ENCODE peak calls at places on chromosomes 6 and 20, in seven cellular contexts. M is astrocyte, D is fibroblast of lung, A is neuronal stem cell, V is H1, I is neural progenitor cell, S is HCT116. G is an unnamed sample.

GRCh38 chr20:31494131-31494530 is 19.0 kb downstream of the REM1 start:
- DNase-seq in M (no peak), D (peak; percentile 31), V (peak; percentile 67), S (peak; percentile 77), I (peak; percentile 25), A (no peak), G (peak; percentile 72)

GRCh38 chr20:10672579-10673127 is 1.1 kb downstream of the JAG1 start:
- DNase-seq in M (peak; percentile 59), A (no peak), I (peak; percentile 58), V (peak; percentile 68), D (peak; percentile 71), S (no peak), G (peak; percentile 58)

GRCh38 chr6:113414511-113414910 is 442.6 kb upstream of the MARCKS start:
- DNase-seq in S (peak; percentile 57), M (peak; percentile 73), I (no peak), V (no peak), A (no peak), D (peak; percentile 82), G (peak; percentile 82)

GRCh38 chr20:1119128-1119505 is 715 bp downstream of the PSMF1 start:
- DNase-seq in V (no peak), D (no peak), I (no peak), A (no peak), M (no peak), S (no peak), G (peak; percentile 21)

GRCh38 chr6:34866509-34866908 is 21.3 kb downstream of the TAF11 start:
- DNase-seq in M (no peak), A (no peak), V (no peak), S (no peak), I (no peak), D (no peak), G (no peak)

GRCh38 chr6:163516908-163517307 is 102.4 kb downstream of the QKI start:
- DNase-seq in S (no peak), V (no peak), M (no peak), D (no peak), I (no peak), A (no peak), G (no peak)

GRCh38 chr6:16471222-16471784 is 232.9 kb downstream of the GMPR start:
- DNase-seq in V (no peak), I (no peak), M (peak; percentile 36), S (no peak), D (peak; percentile 43), A (no peak), G (no peak)

GRCh38 chr6:63844287-63844686 is 208.7 kb downstream of the PHF3 start:
- DNase-seq in D (peak; percentile 84), V (no peak), S (no peak), M (peak; percentile 83), A (no peak), I (no peak), G (no peak)

GRCh38 chr6:11921017-11921438 is 91.1 kb upstream of the HIVEP1 start:
- DNase-seq in I (peak; percentile 29), M (peak; percentile 93), A (no peak), S (peak; percentile 8), D (peak; percentile 95), V (no peak), G (peak; percentile 90)

GRCh38 chr6:11276228-11276627 is 43.8 kb upstream of the NEDD9 start:
- DNase-seq in I (no peak), S (no peak), V (no peak), D (no peak), M (no peak), A (no peak), G (no peak)

DNA sequence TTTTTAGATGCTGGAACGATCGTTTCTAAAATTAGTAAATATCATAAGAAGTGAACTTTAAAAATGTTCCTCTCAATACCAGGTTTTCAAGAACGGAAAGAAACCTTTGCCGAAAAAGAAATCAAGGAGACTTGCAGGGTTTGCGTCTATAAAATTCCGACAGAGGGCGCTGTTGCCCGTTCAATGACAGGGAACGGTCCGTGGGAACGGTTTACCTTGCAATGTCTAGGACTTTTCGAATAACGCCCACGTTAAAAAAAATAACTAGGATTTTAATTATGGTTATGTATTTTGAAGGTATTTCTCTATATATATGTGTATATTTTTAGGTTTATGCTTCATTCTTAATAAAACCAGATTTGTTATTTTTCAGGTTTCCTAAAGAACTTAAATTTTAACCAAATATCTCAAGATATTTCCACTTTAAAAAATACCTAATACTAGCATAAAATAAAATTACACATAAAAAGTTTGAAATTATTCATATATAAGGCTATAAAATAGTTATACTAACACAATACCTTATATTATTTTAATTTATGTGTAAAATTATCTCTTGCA is 2.5 kb upstream of the TFAP2B start:
- DNase-seq in D (peak; percentile 36), V (peak; percentile 84), A (peak; percentile 86), M (peak; percentile 23), S (peak; percentile 34), I (peak; percentile 87), G (peak; percentile 91)
- H2AFZ ChIP-seq in D (no peak overlapping the region), V (peak overlapping the region; percentile 34), A (peak overlapping the region; percentile 75), M (peak overlapping the region; percentile 72), S (no peak overlapping the region), I (no peak overlapping the region), G (peak overlapping the region; percentile 100)

GRCh38 chr20:20318318-20319161 is 49.4 kb upstream of the INSM1 start:
- DNase-seq in V (no peak), A (no peak), D (no peak), M (no peak), S (no peak), I (no peak), G (no peak)
- H2AFZ ChIP-seq in V (no peak overlapping the region), A (no peak overlapping the region), D (no peak overlapping the region), M (no peak overlapping the region), S (no peak overlapping the region), I (peak overlapping the region; percentile 26), G (no peak overlapping the region)

DNA sequence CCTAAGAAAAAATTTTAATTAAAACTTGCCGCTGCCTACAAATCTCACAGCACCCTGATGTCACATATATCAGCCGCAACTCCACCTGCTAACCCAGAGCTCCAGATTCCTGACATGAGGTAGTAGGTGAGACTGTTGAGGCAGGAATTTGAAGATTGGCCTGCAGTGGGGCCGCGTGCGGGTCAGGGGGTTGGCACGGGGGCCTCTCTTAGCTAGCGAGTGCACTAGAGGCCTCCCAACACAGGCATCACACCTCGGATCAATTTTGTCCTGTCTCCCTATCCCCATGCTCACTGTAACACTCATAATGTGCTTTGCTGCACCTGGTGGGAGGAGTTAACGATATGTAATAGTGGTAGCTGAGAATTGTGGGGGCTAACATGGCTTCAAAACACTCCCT is 349.8 kb downstream of the CDC5L start:
- DNase-seq in D (no peak), V (no peak), A (no peak), I (no peak), S (no peak), M (no peak), G (no peak)
- H2AFZ ChIP-seq in D (no peak overlapping the region), V (peak overlapping the region; percentile 5), A (no peak overlapping the region), I (peak overlapping the region; percentile 93), S (no peak overlapping the region), M (no peak overlapping the region), G (no peak overlapping the region)

DNA sequence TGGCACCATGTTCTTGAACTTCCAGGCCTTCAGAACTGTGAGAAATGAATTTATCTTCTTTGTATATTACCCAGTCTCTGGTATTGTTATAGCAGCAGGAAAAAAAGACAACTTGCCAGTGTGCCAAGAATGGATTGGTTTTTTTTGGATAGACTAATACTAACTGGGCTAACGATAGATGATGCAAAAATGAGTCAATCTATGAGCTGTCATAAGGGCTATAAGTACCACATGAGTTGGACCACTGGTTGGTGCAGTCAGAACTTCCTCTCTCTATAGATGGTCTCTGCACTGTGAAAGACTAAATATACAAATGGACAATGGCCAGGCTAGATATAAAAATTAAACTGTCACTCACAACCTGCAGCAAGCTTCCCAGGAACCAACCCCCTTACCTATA is 87.6 kb upstream of the COL21A1 start:
- DNase-seq in D (peak; percentile 83), A (no peak), I (no peak), M (peak; percentile 79), S (no peak), V (no peak), G (peak; percentile 92)
- H2AFZ ChIP-seq in D (no peak overlapping the region), A (no peak overlapping the region), I (no peak overlapping the region), M (no peak overlapping the region), S (no peak overlapping the region), V (no peak overlapping the region), G (no peak overlapping the region)

G was measured in PC-3.